ENCODE peak calls at places on chromosomes 6 and 20, in six cellular contexts. G is body of pancreas, R is Right ventricle myocardium superior, Z is cardiac muscle cell, S is caudate nucleus, X is left ventricle myocardium superior. T is an unnamed sample.

GRCh38 chr6:14797875-14798593 is 447.8 kb upstream of the JARID2 start:
- DNase-seq in G (no peak), R (no peak), Z (peak), S (no peak), X (no peak), T (no peak)

GRCh38 chr6:17225767-17226166 is 55.4 kb upstream of the RBM24 start:
- DNase-seq in G (no peak), R (no peak), Z (no peak), S (no peak), X (no peak), T (no peak)

GRCh38 chr6:78157606-78158005 is 504.8 kb downstream of the MEI4 start:
- DNase-seq in G (no peak), R (no peak), Z (no peak), S (no peak), X (no peak), T (no peak)

GRCh38 chr20:6886065-6886729 is 118.7 kb downstream of the BMP2 start:
- DNase-seq in G (no peak), R (no peak), Z (no peak), S (no peak), X (no peak), T (no peak)

GRCh38 chr6:34575326-34575725 is 19.2 kb upstream of the SPDEF start:
- DNase-seq in G (no peak), R (no peak), Z (no peak), S (no peak), X (no peak), T (no peak)

GRCh38 chr6:157265630-157266029 is 57.7 kb downstream of the TMEM242 start:
- DNase-seq in G (no peak), R (no peak), Z (no peak), S (no peak), X (no peak), T (peak)

GRCh38 chr6:3549314-3549940 is 92.6 kb upstream of the SLC22A23 start:
- DNase-seq in G (no peak), R (no peak), Z (no peak), S (no peak), X (no peak), T (peak)

GRCh38 chr20:12057778-12058177 is 140.1 kb downstream of the BTBD3 start:
- DNase-seq in G (no peak), R (no peak), Z (no peak), S (no peak), X (no peak), T (no peak)

GRCh38 chr20:2840967-2841531 is 504 bp downstream of the VPS16 start:
- DNase-seq in G (peak), R (peak), Z (peak), S (peak), X (peak), T (no peak)

GRCh38 chr20:6765469-6766058 is 1.9 kb upstream of the BMP2 start:
- DNase-seq in G (peak), R (no peak), Z (peak), S (peak), X (no peak), T (peak)

GRCh38 chr6:116369540-116370327 is 1.0 kb upstream of the DSE start:
- DNase-seq in G (no peak), R (no peak), Z (no peak), S (no peak), X (no peak), T (no peak)

GRCh38 chr6:97653076-97653475 is 370.1 kb upstream of the MMS22L start:
- DNase-seq in G (no peak), R (no peak), Z (no peak), S (no peak), X (no peak), T (no peak)

GRCh38 chr6:142045380-142046270 is 87.1 kb upstream of the GJE1 start:
- DNase-seq in G (no peak), R (no peak), Z (peak), S (no peak), X (no peak), T (no peak)

GRCh38 chr20:58867211-58867610 is 14.7 kb downstream of the GNAS start:
- DNase-seq in G (no peak), R (no peak), Z (peak), S (no peak), X (no peak), T (no peak)

GRCh38 chr20:32544893-32545840 is 40.0 kb downstream of the NOL4L start:
- DNase-seq in G (no peak), R (no peak), Z (no peak), S (no peak), X (peak), T (no peak)

GRCh38 chr6:5261545-5262109 is 314 bp downstream of the FARS2 start:
- DNase-seq in G (no peak), R (no peak), Z (no peak), S (no peak), X (no peak), T (no peak)

GRCh38 chr6:133983099-133983939 is 30.3 kb downstream of the TBPL1 start:
- DNase-seq in G (no peak), R (peak), Z (peak), S (no peak), X (no peak), T (no peak)

GRCh38 chr20:38937978-38938473 is 11.8 kb downstream of the FAM83D start:
- DNase-seq in G (no peak), R (no peak), Z (no peak), S (no peak), X (no peak), T (peak)

GRCh38 chr6:5513393-5513792 is 252.1 kb downstream of the FARS2 start:
- DNase-seq in G (no peak), R (no peak), Z (no peak), S (no peak), X (no peak), T (peak)

GRCh38 chr6:43119456-43119855 is 43.3 kb downstream of the PTK7 start:
- DNase-seq in G (no peak), R (no peak), Z (peak), S (no peak), X (no peak), T (no peak)

GRCh38 chr20:46361386-46361785 is 45.0 kb downstream of the ELMO2 start:
- DNase-seq in G (no peak), R (no peak), Z (no peak), S (no peak), X (no peak), T (no peak)

GRCh38 chr6:116217069-116217468 is 36.8 kb downstream of the TSPYL4 start:
- DNase-seq in G (no peak), R (no peak), Z (peak), S (peak), X (no peak), T (peak)

GRCh38 chr6:170221753-170222400 is 69.0 kb downstream of the DLL1 start:
- DNase-seq in G (no peak), R (no peak), Z (no peak), S (no peak), X (no peak), T (no peak)

GRCh38 chr20:50189681-50190250 is 864 bp upstream of the CEBPB start:
- DNase-seq in G (peak), R (peak), Z (peak), S (peak), X (peak), T (no peak)

T was measured in NCI-H2029.